ENCODE peak calls at places on chromosomes 6 and 20, in seven cellular contexts. L, V, K, C, P, T and M are unnamed samples. For H3K36me3, the result is how much of the 10 kb centered on the place peaks cover.

GRCh38 chr20:22686097-22686496 is 101.7 kb upstream of the FOXA2 start:
- DNase-seq in K (peak), C (peak), P (no peak), T (peak), L (peak), V (no peak), M (no peak)

GRCh38 chr6:134031696-134032255 is 20.6 kb downstream of the SLC2A12 start:
- DNase-seq in V (no peak), L (no peak), T (no peak), K (no peak), P (no peak), C (no peak), M (no peak)

GRCh38 chr20:64055893-64056638 is 6.6 kb upstream of the SOX18 start:
- DNase-seq in V (no peak), P (no peak), K (no peak), C (peak), T (peak), L (no peak), M (no peak)

GRCh38 chr6:170038251-170038650 is 252.6 kb downstream of the DLL1 start:
- DNase-seq in L (no peak), V (peak), P (no peak), C (no peak), T (no peak), K (no peak), M (no peak)

GRCh38 chr6:150987371-150987828 is 121.9 kb downstream of the MTHFD1L start:
- DNase-seq in V (no peak), C (no peak), T (peak), K (no peak), L (no peak), P (peak), M (no peak)

GRCh38 chr6:40907198-40907701 is 131.8 kb downstream of the UNC5CL start:
- DNase-seq in T (peak), L (peak), P (no peak), K (no peak), V (no peak), C (no peak), M (no peak)

GRCh38 chr6:160226118-160226541 is 32.5 kb downstream of the SLC22A2 start:
- DNase-seq in C (no peak), T (no peak), P (no peak), V (no peak), K (no peak), L (no peak), M (no peak)

GRCh38 chr6:152167639-152168603 is 360.4 kb downstream of the ESR1 start:
- DNase-seq in C (peak), T (no peak), K (no peak), L (no peak), V (no peak), P (no peak), M (no peak)

GRCh38 chr20:4151991-4152695 is 136.8 kb upstream of the RNF24 start:
- DNase-seq in T (no peak), V (no peak), P (no peak), K (no peak), L (no peak), C (no peak), M (no peak)

GRCh38 chr6:149087898-149088297 is 229.6 kb upstream of the TAB2 start:
- DNase-seq in T (no peak), C (no peak), V (no peak), P (no peak), L (no peak), K (no peak), M (no peak)

GRCh38 chr20:56974499-56975250 is 291.8 kb downstream of the BMP7 start:
- DNase-seq in V (no peak), T (no peak), L (peak), K (no peak), P (no peak), C (no peak), M (peak)

GRCh38 chr6:55176958-55177357 is 2.6 kb downstream of the HCRTR2 start:
- DNase-seq in C (no peak), T (no peak), L (no peak), V (no peak), K (no peak), P (no peak), M (no peak)

GRCh38 chr6:149723771-149724417 is 6.0 kb upstream of the LATS1 start:
- DNase-seq in K (no peak), C (no peak), V (peak), L (peak), T (peak), P (peak), M (no peak)

GRCh38 chr6:166598441-166599138 is 12.1 kb upstream of the RAMACL start:
- DNase-seq in V (no peak), C (no peak), T (peak), K (no peak), P (no peak), L (no peak), M (peak)

GRCh38 chr6:148075352-148075751 is 267.3 kb upstream of the SASH1 start:
- DNase-seq in C (no peak), T (no peak), P (no peak), K (no peak), V (no peak), L (no peak), M (no peak)

GRCh38 chr20:59955131-59955796 is 3.0 kb upstream of the CDH26 start:
- DNase-seq in L (no peak), C (peak), P (no peak), K (no peak), V (no peak), T (peak), M (no peak)

GRCh38 chr6:53148684-53149083 is at the start of gene GCM1:
- DNase-seq in K (no peak), P (no peak), L (no peak), C (no peak), V (peak), T (no peak), M (no peak)

GRCh38 chr20:19617256-19617655 is 140.8 kb upstream of the RIN2 start:
- DNase-seq in P (no peak), T (no peak), L (no peak), V (no peak), C (no peak), K (no peak), M (no peak)
- TF ChIP-seq CTCF in P (no peak), T (no peak), L (no peak), V (no peak), C (no peak), K (no peak), M (no peak)

DNA sequence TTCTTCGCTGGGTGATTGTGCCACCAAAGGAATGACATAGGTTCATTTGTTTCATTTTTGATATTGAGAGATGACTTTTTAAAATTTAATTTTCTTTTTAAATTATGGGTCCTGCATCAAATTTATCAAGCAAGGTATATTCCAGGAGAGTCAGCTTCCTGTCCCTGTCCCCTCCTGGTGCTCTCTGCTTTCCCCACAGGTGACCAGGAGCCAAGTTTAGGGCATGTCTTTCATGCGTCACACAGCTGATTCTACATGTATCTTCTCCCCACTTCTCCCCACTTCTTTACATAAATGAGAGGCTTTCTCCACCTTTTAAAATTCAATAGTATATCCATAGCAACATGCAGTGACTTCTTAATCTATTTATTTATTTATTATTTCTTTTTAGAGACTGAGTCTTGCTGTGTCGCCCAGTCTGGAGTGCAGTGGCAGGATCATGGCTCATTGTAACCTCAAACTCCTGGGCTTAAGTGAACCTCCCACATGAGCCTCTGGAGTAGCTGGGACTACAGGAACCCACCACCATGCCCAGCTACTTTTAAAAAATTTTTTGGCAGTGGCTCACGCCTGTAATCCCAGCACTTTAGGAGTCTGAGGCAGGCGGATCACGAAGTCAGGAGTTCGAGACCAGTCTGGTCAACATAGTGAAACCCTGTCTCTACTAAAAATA is 30.0 kb downstream of the OSBPL2 start:
- DNase-seq in P (no peak), K (no peak), T (no peak), L (no peak), V (no peak), C (no peak), M (no peak)
- H3K36me3 ChIP-seq in P (under half), K (under half), T (under half), L (under half), V (half or more), C (half or more), M (under half)

DNA sequence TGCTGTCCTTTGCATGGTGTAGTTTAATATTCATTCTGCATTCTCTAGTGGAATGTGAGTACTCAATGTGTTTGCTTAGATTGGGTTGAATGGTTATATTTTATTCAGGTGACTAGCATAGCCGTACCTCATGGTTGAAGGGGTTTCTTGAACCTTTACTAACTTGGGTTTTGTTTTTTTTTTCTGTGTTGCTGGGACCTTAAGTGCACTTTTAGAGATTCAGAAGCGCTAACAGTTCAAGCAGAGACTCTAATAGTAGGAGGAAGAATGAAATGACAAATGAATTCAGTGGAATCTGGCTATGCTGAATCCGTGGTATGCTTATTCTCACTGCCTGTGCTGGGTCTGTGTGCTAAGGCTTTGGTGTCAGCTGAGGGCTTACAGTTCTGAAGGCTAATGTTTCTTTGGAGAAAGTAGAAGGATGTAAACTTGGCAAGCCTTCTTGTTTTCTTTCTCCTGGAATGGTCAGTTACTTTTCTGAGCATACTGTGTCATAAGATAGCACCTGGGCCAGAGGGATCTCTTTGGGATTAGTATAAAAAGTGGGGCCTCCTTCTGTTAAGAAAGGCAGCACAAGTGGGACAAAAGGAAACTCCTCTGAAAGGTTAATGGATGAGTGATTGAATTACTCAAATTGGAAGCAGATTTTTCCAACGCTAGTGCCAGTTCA is 28.7 kb downstream of the RNF144B start:
- DNase-seq in T (peak), K (no peak), L (no peak), P (no peak), C (no peak), V (no peak), M (no peak)
- TF ChIP-seq CTCF in T (no peak), K (no peak), L (no peak), P (no peak), C (no peak), V (no peak), M (no peak)

DNA sequence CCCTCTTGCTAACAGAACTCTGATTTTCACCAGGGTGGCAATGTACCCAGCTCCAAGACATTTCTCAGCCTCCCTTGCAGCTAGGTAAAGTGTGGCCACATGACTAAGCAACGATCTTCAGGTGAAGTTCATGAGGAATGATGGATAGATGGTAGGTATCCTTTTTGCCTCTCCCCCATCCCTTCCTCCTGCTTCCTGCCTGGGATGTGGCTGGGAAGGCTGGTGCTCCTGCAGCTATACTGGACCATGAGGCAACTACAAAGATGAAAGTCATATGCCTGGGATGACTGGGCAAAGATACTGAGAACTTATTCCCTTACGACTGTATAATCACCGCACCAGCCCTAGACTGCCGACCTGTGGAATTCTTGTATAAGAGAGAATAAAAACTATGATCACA is 13.4 kb downstream of the ZNF335 start:
- DNase-seq in P (no peak), C (no peak), L (no peak), T (no peak), K (no peak), V (no peak), M (no peak)
- H3K36me3 ChIP-seq in P (half or more), C (half or more), L (under half), T (half or more), K (under half), V (half or more), M (half or more)

GRCh38 chr6:66556936-66557335 is 849.9 kb upstream of the EYS start:
- DNase-seq in K (no peak), P (no peak), T (no peak), L (no peak), V (no peak), C (no peak), M (no peak)

GRCh38 chr6:66561479-66561878 is 854.5 kb upstream of the EYS start:
- DNase-seq in L (no peak), T (no peak), K (no peak), P (no peak), C (peak), V (no peak), M (no peak)

GRCh38 chr6:66555082-66555481 is 848.1 kb upstream of the EYS start:
- DNase-seq in C (no peak), V (no peak), L (no peak), T (no peak), P (no peak), K (no peak), M (no peak)

GRCh38 chr6:66558189-66558588 is 851.2 kb upstream of the EYS start:
- DNase-seq in K (no peak), T (no peak), V (no peak), L (no peak), C (no peak), P (no peak), M (no peak)
- TF ChIP-seq CTCF in K (no peak), T (no peak), V (no peak), L (no peak), C (no peak), P (no peak), M (no peak)

GRCh38 chr6:36517408-36517807 is 29.9 kb downstream of the STK38 start:
- DNase-seq in T (no peak), K (no peak), V (no peak), L (no peak), P (no peak), C (no peak), M (no peak)
- H3K36me3 ChIP-seq in T (under half), K (under half), V (half or more), L (under half), P (under half), C (half or more), M (under half)

GRCh38 chr6:106966229-106966628 is 8.3 kb downstream of the CD24 start:
- DNase-seq in C (no peak), V (no peak), P (no peak), T (no peak), K (no peak), L (no peak), M (no peak)
- TF ChIP-seq CTCF in C (no peak), V (no peak), P (no peak), T (no peak), K (no peak), L (no peak), M (no peak)

GRCh38 chr20:37207176-37207575 is 27.8 kb upstream of the MROH8 start:
- DNase-seq in V (no peak), T (no peak), C (no peak), P (peak), K (no peak), L (no peak), M (no peak)

GRCh38 chr20:37204056-37204455 is 24.7 kb upstream of the MROH8 start:
- DNase-seq in K (no peak), C (no peak), V (no peak), P (no peak), T (no peak), L (no peak), M (no peak)

GRCh38 chr20:37205130-37205529 is 25.8 kb upstream of the MROH8 start:
- DNase-seq in V (no peak), C (no peak), T (no peak), K (no peak), P (peak), L (no peak), M (no peak)

GRCh38 chr20:37209661-37210314 is 30.4 kb upstream of the MROH8 start:
- DNase-seq in V (no peak), L (peak), T (no peak), C (no peak), K (no peak), P (no peak), M (no peak)

DNA sequence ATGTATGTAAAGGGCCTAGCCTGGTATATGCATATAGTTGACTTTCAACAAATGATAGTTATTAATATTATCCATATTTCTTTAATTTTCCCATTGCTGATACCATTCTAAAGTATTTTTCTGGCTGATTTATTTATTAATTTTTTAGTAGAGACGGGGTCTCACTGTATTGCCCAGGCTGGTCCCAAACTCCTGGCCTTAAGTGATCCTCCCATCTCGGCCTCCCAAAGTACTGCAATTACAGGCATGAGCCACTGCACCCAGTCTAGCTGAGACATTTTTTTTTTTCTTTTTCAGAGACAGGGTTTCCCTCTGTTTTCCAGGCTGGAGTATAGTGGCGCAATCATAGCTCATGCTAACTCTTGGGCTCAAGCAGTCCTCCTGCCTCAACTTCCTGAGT is 29.8 kb upstream of the MROH8 start:
- DNase-seq in C (no peak), L (no peak), K (no peak), P (no peak), V (no peak), T (no peak), M (no peak)
- H3K36me3 ChIP-seq in C (half or more), L (under half), K (under half), P (half or more), V (half or more), T (under half), M (under half)